ENCODE peak calls at places on chromosomes 5 and 9, in ten cellular contexts. G is tibial nerve, E is A549, R is stomach, P is K562, Q is suprapubic skin, U is transverse colon, N is sigmoid colon, C is H1, Z is HepG2. K is an unnamed sample.
A peak's percentile ranks its signal among the peaks of the same experiment; 100 is the strongest.

GRCh38 chr5:16812448-16812847 is 123.6 kb downstream of the MYO10 start:
- DNase-seq in P (no peak), N (no peak), Z (peak; percentile 10), U (no peak), E (no peak), Q (no peak), G (no peak), R (no peak), C (no peak), K (no peak)

GRCh38 chr5:148653840-148654781 is at the start of gene HTR4:
- DNase-seq in R (no peak), E (no peak), P (no peak), U (peak; percentile 62), C (no peak), G (no peak), Z (no peak), Q (no peak), N (peak; percentile 58), K (no peak)

GRCh38 chr9:86854898-86855523 is 92.3 kb downstream of the GAS1 start:
- DNase-seq in Z (peak; percentile 58), P (no peak), G (no peak), C (peak; percentile 36), E (peak; percentile 9), Q (no peak), N (no peak), U (no peak), R (no peak), K (peak; percentile 53)

GRCh38 chr9:131419716-131420115 is 25.8 kb downstream of the PRRC2B start:
- DNase-seq in C (no peak), U (no peak), P (no peak), G (no peak), Z (no peak), E (no peak), R (no peak), Q (no peak), N (no peak), K (no peak)

GRCh38 chr5:166369817-166370216 is 1921.6 kb upstream of the WWC1 start:
- DNase-seq in E (no peak), Z (no peak), P (no peak), U (no peak), C (no peak), Q (no peak), R (no peak), G (no peak), N (no peak), K (no peak)

GRCh38 chr5:157560560-157560959 is 15.0 kb downstream of the ADAM19 start:
- DNase-seq in U (no peak), Z (no peak), P (no peak), E (no peak), N (no peak), R (no peak), G (no peak), C (no peak), Q (no peak), K (no peak)

GRCh38 chr5:37975531-37975930 is 135.7 kb upstream of the GDNF start:
- DNase-seq in Q (no peak), Z (no peak), U (no peak), R (no peak), E (no peak), P (no peak), C (no peak), N (no peak), G (no peak), K (no peak)

GRCh38 chr5:169538935-169539334 is 44.6 kb upstream of the SPDL1 start:
- DNase-seq in U (no peak), Q (no peak), C (no peak), R (peak; percentile 53), G (no peak), E (no peak), N (no peak), P (no peak), Z (no peak), K (no peak)

GRCh38 chr5:173840111-173840983 is 47.8 kb upstream of the CPEB4 start:
- DNase-seq in Z (no peak), R (no peak), C (no peak), P (no peak), N (no peak), Q (no peak), G (no peak), U (no peak), E (no peak), K (no peak)

GRCh38 chr5:10317825-10318682 is 10.4 kb upstream of the CMBL start:
- DNase-seq in Q (no peak), P (no peak), U (no peak), R (no peak), Z (no peak), N (peak; percentile 27), E (no peak), C (no peak), G (no peak), K (no peak)

GRCh38 chr9:98034593-98035546 is 21.7 kb upstream of the NANS start:
- DNase-seq in E (peak; percentile 83), Q (peak; percentile 92), P (peak; percentile 83), G (peak; percentile 97), Z (peak; percentile 76), N (peak; percentile 93), U (peak; percentile 93), C (peak; percentile 36), R (peak; percentile 93), K (peak; percentile 81)

DNA sequence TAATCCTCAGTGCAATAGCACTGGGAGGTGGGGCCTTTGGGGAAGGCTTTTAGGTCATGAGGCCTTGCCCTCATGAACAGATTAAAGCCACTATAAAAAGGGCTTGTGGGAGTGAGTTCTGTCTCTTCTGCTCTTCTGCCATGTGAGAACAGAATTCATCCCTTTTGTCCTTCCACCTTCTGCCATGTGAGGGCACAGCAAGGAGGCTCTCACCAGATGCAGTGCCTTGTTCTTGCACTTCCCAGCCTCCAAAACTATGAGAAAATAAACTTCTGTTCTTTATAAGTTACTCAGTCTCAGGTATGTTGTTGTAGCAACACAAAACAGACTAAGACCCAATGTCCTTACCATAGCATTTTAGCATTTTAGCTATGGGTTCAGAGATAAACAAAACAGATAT is 81.7 kb upstream of the CPLX2 start:
- DNase-seq in E (no peak), Q (no peak), R (no peak), Z (no peak), C (no peak), G (no peak), N (no peak), U (no peak), P (no peak), K (no peak)
- TF ChIP-seq CTCF in E (peak; percentile 10), Q (no peak), R (no peak), Z (no peak), C (no peak), G (no peak), N (no peak), U (no peak), P (no peak), K (no peak)

DNA sequence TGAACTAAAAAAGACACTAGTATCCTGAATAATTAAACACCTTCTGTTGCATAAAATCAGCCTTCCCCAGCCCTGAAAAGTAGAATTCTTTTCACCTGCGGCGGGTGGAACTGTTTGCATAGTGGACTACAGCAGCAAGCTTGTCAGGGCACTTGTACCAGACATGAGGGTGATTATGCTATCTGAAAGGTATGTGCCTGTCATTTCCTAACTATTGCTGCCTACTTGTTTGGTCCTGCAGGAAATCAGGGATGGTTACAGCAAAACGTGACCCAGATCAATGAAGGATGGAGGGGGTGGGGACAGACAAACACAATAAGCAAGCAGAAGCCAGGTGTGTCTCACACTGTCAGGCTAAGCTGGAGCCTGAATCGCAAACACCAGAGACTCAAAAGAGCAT is 385.6 kb downstream of the MLLT3 start:
- DNase-seq in N (no peak), E (no peak), C (no peak), U (no peak), P (no peak), R (no peak), Z (peak; percentile 32), G (no peak), Q (no peak), K (no peak)
- TF ChIP-seq EP300 in N (no peak), E (no peak), C (no peak), U (no peak), P (no peak), R (no peak), Z (no peak), G (no peak), Q (no peak), K (no peak)

GRCh38 chr5:119313207-119313606 is 42.6 kb upstream of the TNFAIP8 start:
- DNase-seq in C (no peak), U (no peak), Z (no peak), G (peak; percentile 3), P (no peak), R (no peak), Q (no peak), E (no peak), N (no peak), K (no peak)

GRCh38 chr5:119313876-119314605 is 41.8 kb upstream of the TNFAIP8 start:
- DNase-seq in Q (no peak), E (no peak), C (no peak), R (no peak), U (no peak), Z (no peak), N (no peak), G (no peak), P (no peak), K (no peak)

GRCh38 chr5:119311688-119312087 is 44.1 kb upstream of the TNFAIP8 start:
- DNase-seq in C (no peak), Z (no peak), E (no peak), R (no peak), N (no peak), G (peak; percentile 2), P (no peak), U (no peak), Q (no peak), K (no peak)

GRCh38 chr5:119309290-119309818 is 46.5 kb upstream of the TNFAIP8 start:
- DNase-seq in N (no peak), P (no peak), Q (no peak), E (no peak), G (no peak), U (no peak), C (no peak), Z (no peak), R (no peak), K (no peak)

DNA sequence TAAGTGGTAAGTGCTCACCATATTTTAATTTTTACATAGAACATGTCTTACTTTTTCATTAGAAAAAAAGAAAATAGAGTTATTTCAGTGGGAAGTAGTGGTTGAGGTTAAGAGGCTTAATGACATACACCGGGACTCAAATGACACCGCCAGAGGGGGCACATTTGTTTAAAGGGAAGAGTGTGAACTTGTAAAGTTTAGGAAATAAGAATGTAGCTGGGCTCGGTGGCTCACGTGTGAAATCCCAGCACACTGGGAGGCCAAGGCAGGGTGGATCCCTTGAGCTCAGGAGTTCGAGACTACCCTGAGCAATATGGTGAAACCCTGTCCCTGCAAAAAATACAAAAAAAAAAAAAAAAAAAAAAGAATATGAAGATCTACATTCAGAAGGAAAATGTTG is 43.4 kb upstream of the TNFAIP8 start:
- DNase-seq in C (no peak), P (no peak), E (no peak), R (no peak), N (no peak), Q (no peak), G (peak; percentile 3), Z (no peak), U (no peak), K (no peak)
- TF ChIP-seq CTCF in C (no peak), P (peak; percentile 27), E (no peak), R (no peak), N (no peak), Q (no peak), G (no peak), Z (no peak), U (no peak), K (no peak)

DNA sequence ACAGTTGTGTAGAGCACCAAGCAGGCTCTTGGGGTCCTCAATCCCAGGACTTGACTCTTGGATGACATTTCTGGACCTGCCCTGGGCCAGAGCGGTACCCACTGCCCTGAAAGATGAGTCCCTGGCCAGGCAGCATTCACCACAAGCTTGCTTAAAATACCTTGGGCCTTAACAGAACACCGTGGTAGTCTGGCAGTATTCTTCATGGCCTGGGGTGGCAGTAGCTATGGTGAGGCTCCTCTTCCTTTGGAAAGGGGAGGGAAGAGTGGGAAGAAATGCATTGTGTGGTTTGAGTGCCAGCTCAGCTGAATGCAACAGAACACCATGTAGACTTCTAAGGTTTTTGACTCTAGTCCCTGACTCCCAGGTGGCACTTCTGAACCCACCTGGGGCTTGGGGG is 29.4 kb upstream of the IRGM start:
- DNase-seq in N (no peak), C (no peak), Z (no peak), Q (no peak), G (no peak), E (no peak), P (no peak), R (no peak), U (no peak), K (no peak)
- TF ChIP-seq EP300 in N (no peak), C (no peak), Z (no peak), Q (no peak), G (no peak), E (no peak), P (no peak), R (no peak), U (no peak), K (no peak)

K was measured in ovary.